ENCODE peak calls at places on chromosomes 13 and 19, in six cellular contexts. M is brain microvascular endothelial cell, A is hepatocyte, E is neuronal stem cell, L is cardiac muscle cell, I is coronary artery. W is an unnamed sample.

GRCh38 chr13:30441304-30441703 is 19.0 kb downstream of the UBE2L5 start:
- DNase-seq in M (no peak), A (no peak), E (no peak), L (no peak), I (no peak), W (no peak)

GRCh38 chr19:41862445-41862986 is 2.5 kb downstream of the RPS19 start:
- DNase-seq in M (no peak), A (no peak), E (no peak), L (no peak), I (no peak), W (no peak)

GRCh38 chr13:113768018-113768905 is 9.2 kb downstream of the TMEM255B start:
- DNase-seq in M (no peak), A (no peak), E (no peak), L (no peak), I (no peak), W (no peak)

GRCh38 chr13:82291852-82292251 is 1590.4 kb downstream of the SLITRK1 start:
- DNase-seq in M (no peak), A (no peak), E (no peak), L (no peak), I (no peak), W (no peak)

GRCh38 chr13:18996627-18997051 is 185.0 kb downstream of the TUBA3C start:
- DNase-seq in M (no peak), A (no peak), E (no peak), L (no peak), I (no peak), W (no peak)

GRCh38 chr13:19769854-19770253 is 12.9 kb downstream of the PSPC1 start:
- DNase-seq in M (no peak), A (no peak), E (no peak), L (no peak), I (no peak), W (no peak)

GRCh38 chr19:36918090-36918489 is 2.0 kb downstream of the ZNF568 start:
- DNase-seq in M (no peak), A (no peak), E (no peak), L (no peak), I (no peak), W (no peak)

GRCh38 chr13:64371045-64371444 is 2859.1 kb downstream of the PCDH9 start:
- DNase-seq in M (peak), A (no peak), E (no peak), L (no peak), I (no peak), W (no peak)

GRCh38 chr13:57673197-57673596 is 41.7 kb downstream of the PCDH17 start:
- DNase-seq in M (no peak), A (peak), E (peak), L (peak), I (no peak), W (no peak)

GRCh38 chr13:99347911-99348451 is 40.8 kb upstream of the GPR183 start:
- DNase-seq in M (no peak), A (no peak), E (no peak), L (no peak), I (no peak), W (no peak)

GRCh38 chr19:2194513-2195078 is 30.9 kb downstream of the DOT1L start:
- DNase-seq in M (no peak), A (no peak), E (no peak), L (no peak), I (no peak), W (no peak)

GRCh38 chr19:8663920-8664670 is 33.7 kb downstream of the NFILZ start:
- DNase-seq in M (no peak), A (no peak), E (no peak), L (no peak), I (no peak), W (no peak)

GRCh38 chr13:43095771-43096719 is 72.7 kb downstream of the DNAJC15 start:
- DNase-seq in M (no peak), A (no peak), E (no peak), L (no peak), I (no peak), W (no peak)

GRCh38 chr19:37999309-38000213 is 92.6 kb downstream of the SIPA1L3 start:
- DNase-seq in M (peak), A (no peak), E (no peak), L (no peak), I (peak), W (peak)

GRCh38 chr13:106997219-106997618 is 429.3 kb upstream of the ARGLU1 start:
- DNase-seq in M (no peak), A (no peak), E (no peak), L (no peak), I (no peak), W (no peak)

GRCh38 chr13:108267338-108267737 is 2.2 kb upstream of the TNFSF13B start:
- DNase-seq in M (no peak), A (no peak), E (no peak), L (no peak), I (no peak), W (no peak)